ENCODE peak calls at places on chromosomes 3 and 15, in six cellular contexts. K, R, Z, X, S and Q are unnamed samples.

GRCh38 chr15:49361370-49361769 is 61.7 kb upstream of the FGF7 start:
- DNase-seq in K (no peak), R (no peak), Z (no peak), X (no peak), S (no peak), Q (no peak)

GRCh38 chr3:51675201-51675611 is 4.2 kb downstream of the TEX264 start:
- DNase-seq in K (no peak), R (no peak), Z (no peak), X (no peak), S (no peak), Q (no peak)

GRCh38 chr15:48913141-48913540 is 35.2 kb downstream of the EID1 start:
- DNase-seq in K (no peak), R (no peak), Z (no peak), X (no peak), S (no peak), Q (no peak)

GRCh38 chr3:167918686-167919085 is 177.0 kb downstream of the GOLIM4 start:
- DNase-seq in K (no peak), R (no peak), Z (no peak), X (no peak), S (no peak), Q (no peak)

GRCh38 chr3:115808816-115809215 is 185.5 kb downstream of the GAP43 start:
- DNase-seq in K (no peak), R (no peak), Z (no peak), X (no peak), S (no peak), Q (no peak)

GRCh38 chr3:111584724-111585123 is 10.4 kb downstream of the ZBED2 start:
- DNase-seq in K (no peak), R (no peak), Z (no peak), X (no peak), S (no peak), Q (no peak)

GRCh38 chr3:179450901-179451334 is 352 bp downstream of the GNB4 start:
- DNase-seq in K (peak; percentile 51), R (no peak), Z (no peak), X (peak; percentile 58), S (no peak), Q (peak; percentile 25)

GRCh38 chr3:129112308-129113052 is 9.1 kb downstream of the RAB43 start:
- DNase-seq in K (no peak), R (no peak), Z (no peak), X (no peak), S (no peak), Q (no peak)

GRCh38 chr3:39937874-39938273 is 128.5 kb downstream of the MYRIP start:
- DNase-seq in K (peak; percentile 20), R (no peak), Z (no peak), X (no peak), S (no peak), Q (no peak)

GRCh38 chr3:178170698-178171535 is 365.3 kb upstream of the KCNMB2 start:
- DNase-seq in K (peak; percentile 96), R (no peak), Z (no peak), X (no peak), S (no peak), Q (no peak)

GRCh38 chr3:81336470-81336869 is 425.0 kb downstream of the GBE1 start:
- DNase-seq in K (no peak), R (no peak), Z (no peak), X (no peak), S (no peak), Q (no peak)

GRCh38 chr15:92666780-92667179 is 11.2 kb upstream of the FAM174B start:
- DNase-seq in K (no peak), R (peak; percentile 51), Z (no peak), X (no peak), S (no peak), Q (peak; percentile 41)

GRCh38 chr3:187919535-187919934 is 174.3 kb upstream of the BCL6 start:
- DNase-seq in K (no peak), R (no peak), Z (no peak), X (no peak), S (no peak), Q (no peak)
- H3K4me1 ChIP-seq in K (no peaks in the 10 kb centered on the region), R (no peaks in the 10 kb centered on the region), Z (no peaks in the 10 kb centered on the region), X (peaks cover 6% of the 10 kb centered on the region), S (no peaks in the 10 kb centered on the region), Q (peaks cover 18% of the 10 kb centered on the region)

GRCh38 chr3:127590593-127591477 is at the start of gene TPRA1:
- DNase-seq in K (peak; percentile 96), R (peak; percentile 96), Z (peak; percentile 94), X (peak; percentile 94), S (peak; percentile 90), Q (peak; percentile 95)
- TF ChIP-seq CTCF in K (no peak), R (no peak), Z (no peak), X (no peak), S (peak; percentile 64), Q (peak; percentile 1)

GRCh38 chr15:59687831-59688230 is 1.3 kb downstream of the BNIP2 start:
- DNase-seq in K (peak; percentile 61), R (no peak), Z (no peak), X (no peak), S (no peak), Q (no peak)
- H3K4me1 ChIP-seq in K (peaks cover 48% of the 10 kb centered on the region), R (peaks cover 15% of the 10 kb centered on the region), Z (peaks cover 15% of the 10 kb centered on the region), X (peaks cover 4% of the 10 kb centered on the region), S (peaks cover 3% of the 10 kb centered on the region), Q (peaks cover 45% of the 10 kb centered on the region)

GRCh38 chr15:58598829-58599210 is 150.7 kb downstream of the ADAM10 start:
- DNase-seq in K (no peak), R (no peak), Z (no peak), X (no peak), S (no peak), Q (no peak)
- TF ChIP-seq CTCF in K (no peak), R (no peak), Z (no peak), X (no peak), S (no peak), Q (no peak)